ENCODE peak calls at places on chromosome 16, in six cellular contexts. Q, P, O, I, X and B are unnamed samples.

GRCh38 chr16:47928008-47928407 is 227.8 kb downstream of the ABCC12 start:
- DNase-seq in X (no peak), P (no peak), I (no peak), Q (no peak), O (no peak), B (no peak)

GRCh38 chr16:59913666-59914065 is 1179.5 kb upstream of the GOT2 start:
- DNase-seq in X (no peak), Q (no peak), O (no peak), I (no peak), P (no peak), B (no peak)

GRCh38 chr16:86671486-86672214 is 93.3 kb downstream of the FOXL1 start:
- DNase-seq in X (no peak), P (no peak), O (peak), Q (peak), I (no peak), B (no peak)

GRCh38 chr16:24758373-24758772 is 28.9 kb downstream of the TNRC6A start:
- DNase-seq in I (no peak), P (no peak), O (no peak), X (no peak), Q (no peak), B (no peak)

GRCh38 chr16:67957622-67958021 is 10.8 kb downstream of the SLC12A4 start:
- DNase-seq in P (no peak), I (no peak), X (no peak), O (no peak), Q (no peak), B (no peak)

GRCh38 chr16:86044241-86044671 is 145.3 kb downstream of the IRF8 start:
- DNase-seq in I (no peak), X (no peak), O (peak), P (no peak), Q (peak), B (peak)

GRCh38 chr16:4334724-4335495 is 16.2 kb downstream of the PAM16 start:
- DNase-seq in Q (no peak), X (no peak), P (no peak), O (no peak), I (no peak), B (no peak)

GRCh38 chr16:21033707-21034106 is 116.9 kb downstream of the DNAH3 start:
- DNase-seq in P (no peak), Q (no peak), I (no peak), O (no peak), X (peak), B (no peak)

GRCh38 chr16:65698943-65699342 is 577.1 kb upstream of the CDH11 start:
- DNase-seq in P (no peak), I (no peak), X (no peak), Q (peak), O (peak), B (no peak)

GRCh38 chr16:50859628-50860360 is 117.9 kb downstream of the CYLD start:
- DNase-seq in O (no peak), Q (no peak), X (no peak), P (no peak), I (no peak), B (no peak)

GRCh38 chr16:11356573-11357331 is 11.5 kb downstream of the RMI2 start:
- DNase-seq in P (peak), X (peak), O (peak), I (peak), Q (peak), B (peak)

GRCh38 chr16:56344518-56345405 is 80.6 kb downstream of the AMFR start:
- DNase-seq in P (no peak), O (no peak), X (no peak), Q (no peak), I (no peak), B (no peak)

GRCh38 chr16:76856112-76856511 is 334.9 kb upstream of the MON1B start:
- DNase-seq in O (no peak), X (no peak), Q (no peak), P (no peak), I (no peak), B (no peak)

GRCh38 chr16:78464833-78465232 is 365.4 kb downstream of the WWOX start:
- DNase-seq in P (no peak), X (no peak), O (no peak), I (no peak), Q (no peak), B (no peak)

GRCh38 chr16:4081577-4082021 is 34.6 kb downstream of the ADCY9 start:
- DNase-seq in P (no peak), I (no peak), O (no peak), Q (peak), X (peak), B (no peak)

GRCh38 chr16:65480276-65480675 is 358.4 kb upstream of the CDH11 start:
- DNase-seq in P (no peak), I (no peak), Q (no peak), O (no peak), X (no peak), B (no peak)

GRCh38 chr16:85471469-85472431 is 141.4 kb upstream of the GSE1 start:
- DNase-seq in X (no peak), Q (no peak), P (no peak), I (no peak), O (no peak), B (no peak)

GRCh38 chr16:7792346-7792745 is 459.7 kb downstream of the RBFOX1 start:
- DNase-seq in P (no peak), O (no peak), X (no peak), I (no peak), Q (no peak), B (no peak)

GRCh38 chr16:3993052-3993785 is 112.7 kb upstream of the CREBBP start:
- DNase-seq in Q (no peak), O (no peak), I (no peak), X (no peak), P (no peak), B (no peak)

GRCh38 chr16:50442221-50442620 is 73.4 kb upstream of the BRD7 start:
- DNase-seq in P (no peak), I (no peak), O (no peak), Q (no peak), X (no peak), B (no peak)

GRCh38 chr16:29899516-29900101 is at the start of gene SEZ6L2:
- DNase-seq in X (peak), Q (peak), P (no peak), I (peak), O (peak), B (peak)

GRCh38 chr16:28188085-28188916 is 23.5 kb downstream of the XPO6 start:
- DNase-seq in X (no peak), Q (no peak), O (no peak), I (no peak), P (no peak), B (no peak)

GRCh38 chr16:88558457-88559442 is 11.5 kb upstream of the ZC3H18 start:
- DNase-seq in X (no peak), O (no peak), P (no peak), Q (peak), I (no peak), B (no peak)

GRCh38 chr16:14539156-14539555 is 90.9 kb downstream of the PARN start:
- DNase-seq in Q (no peak), O (no peak), X (no peak), P (no peak), I (no peak), B (no peak)

GRCh38 chr16:55605756-55606155 is 39.3 kb downstream of the CAPNS2 start:
- DNase-seq in X (no peak), O (peak), I (no peak), P (no peak), Q (peak), B (no peak)

GRCh38 chr16:56744996-56745640 is 15.2 kb downstream of the NUP93 start:
- DNase-seq in Q (no peak), O (no peak), P (no peak), X (no peak), I (no peak), B (no peak)

GRCh38 chr16:56478228-56479049 is 27.1 kb downstream of the OGFOD1 start:
- DNase-seq in I (no peak), X (no peak), O (no peak), Q (no peak), P (no peak), B (no peak)

GRCh38 chr16:21713549-21714368 is 50.0 kb downstream of the OTOA start:
- DNase-seq in P (no peak), X (no peak), Q (no peak), O (no peak), I (no peak), B (no peak)

GRCh38 chr16:30619207-30619606 is 9.0 kb upstream of the ZNF689 start:
- DNase-seq in O (no peak), X (no peak), I (no peak), Q (no peak), P (no peak), B (no peak)

GRCh38 chr16:65967376-65967775 is 399.1 kb upstream of the CDH5 start:
- DNase-seq in Q (no peak), X (no peak), O (peak), I (no peak), P (no peak), B (no peak)

GRCh38 chr16:88961031-88961430 is 16.0 kb downstream of the CBFA2T3 start:
- DNase-seq in O (no peak), Q (no peak), X (no peak), P (no peak), I (no peak), B (no peak)

GRCh38 chr16:11913425-11914079 is 2.2 kb downstream of the GSPT1 start:
- DNase-seq in X (no peak), O (no peak), Q (no peak), P (no peak), I (no peak), B (no peak)

GRCh38 chr16:85055503-85056210 is 28.1 kb downstream of the KIAA0513 start:
- DNase-seq in Q (peak), O (peak), P (no peak), I (peak), X (peak), B (no peak)

GRCh38 chr16:50259334-50260205 is 6.8 kb upstream of the ADCY7 start:
- DNase-seq in P (no peak), X (no peak), Q (peak), O (no peak), I (no peak), B (no peak)

GRCh38 chr16:64445245-64445644 is 676.6 kb downstream of the CDH11 start:
- DNase-seq in I (no peak), O (no peak), Q (no peak), P (no peak), X (no peak), B (no peak)

GRCh38 chr16:30786115-30786935 is 680 bp downstream of the ZNF629 start:
- DNase-seq in O (no peak), P (no peak), I (no peak), X (no peak), Q (peak), B (no peak)

GRCh38 chr16:10493276-10493675 is 87.1 kb downstream of the EMP2 start:
- DNase-seq in X (no peak), Q (no peak), O (no peak), I (no peak), P (no peak), B (no peak)

GRCh38 chr16:1745900-1746692 is 25.2 kb downstream of the NME3 start:
- DNase-seq in P (no peak), Q (no peak), O (no peak), X (no peak), I (no peak), B (no peak)

GRCh38 chr16:11022002-11022401 is 77.6 kb downstream of the CLEC16A start:
- DNase-seq in I (no peak), Q (no peak), O (no peak), X (no peak), P (no peak), B (no peak)